ENCODE peak calls at places on chromosomes 5 and 9, in six cellular contexts. X is HepG2, L is H1, Z is GM12878, F is SK-N-SH, A is K562. Q is an unnamed sample.

GRCh38 chr9:99437145-99437544 is 215.1 kb downstream of the SEC61B start:
- DNase-seq in X (no peak), Z (no peak), L (no peak), A (no peak), F (no peak), Q (no peak)

GRCh38 chr9:132828201-132828770 is 49.8 kb downstream of the AK8 start:
- DNase-seq in L (no peak), X (no peak), F (no peak), Z (no peak), A (no peak), Q (no peak)

GRCh38 chr9:93048706-93049448 is 9.6 kb upstream of the SUSD3 start:
- DNase-seq in Z (no peak), X (no peak), L (no peak), A (no peak), F (no peak), Q (no peak)

GRCh38 chr9:97855486-97855875 is 2.5 kb downstream of the FOXE1 start:
- DNase-seq in Z (no peak), L (no peak), X (no peak), F (no peak), A (no peak), Q (no peak)

GRCh38 chr5:127588368-127588767 is 60.5 kb upstream of the CTXN3 start:
- DNase-seq in Z (no peak), L (no peak), X (no peak), F (no peak), A (no peak), Q (no peak)

GRCh38 chr5:103450333-103451061 is 112.1 kb downstream of the NUDT12 start:
- DNase-seq in A (no peak), Z (no peak), F (no peak), L (no peak), X (no peak), Q (no peak)

GRCh38 chr5:127254729-127255284 is 35.8 kb upstream of the MEGF10 start:
- DNase-seq in X (no peak), F (no peak), L (no peak), A (no peak), Z (no peak), Q (no peak)

GRCh38 chr5:84696651-84697050 is 312.0 kb upstream of the EDIL3 start:
- DNase-seq in F (no peak), X (no peak), L (no peak), A (no peak), Z (no peak), Q (no peak)

GRCh38 chr5:72651779-72652178 is 144.6 kb upstream of the ZNF366 start:
- DNase-seq in A (no peak), Z (no peak), X (no peak), L (no peak), F (no peak), Q (no peak)

GRCh38 chr5:6570530-6570929 is 62.3 kb downstream of the NSUN2 start:
- DNase-seq in F (no peak), Z (no peak), L (no peak), X (no peak), A (no peak), Q (no peak)

GRCh38 chr5:67211926-67212325 is 15.3 kb upstream of the CD180 start:
- DNase-seq in F (no peak), Z (no peak), A (no peak), L (no peak), X (no peak), Q (no peak)

GRCh38 chr9:2241461-2241874 is 226.3 kb downstream of the SMARCA2 start:
- DNase-seq in X (no peak), Z (no peak), A (peak), L (peak), F (peak), Q (no peak)

GRCh38 chr9:95091574-95091970 is 225.9 kb downstream of the FANCC start:
- DNase-seq in F (no peak), Z (no peak), L (no peak), A (no peak), X (no peak), Q (no peak)

GRCh38 chr5:142938201-142938600 is 168.0 kb downstream of the ARHGAP26 start:
- DNase-seq in X (no peak), Z (no peak), F (no peak), L (no peak), A (no peak), Q (no peak)

GRCh38 chr9:34454571-34455065 is 3.8 kb downstream of the FAM219A start:
- DNase-seq in Z (no peak), L (no peak), A (peak), X (no peak), F (peak), Q (no peak)

GRCh38 chr5:124659798-124660197 is 86.6 kb downstream of the ZNF608 start:
- DNase-seq in F (no peak), L (no peak), A (no peak), X (no peak), Z (no peak), Q (no peak)

GRCh38 chr5:75685141-75685540 is 32.1 kb downstream of the POC5 start:
- DNase-seq in A (no peak), Z (no peak), F (no peak), L (no peak), X (no peak), Q (no peak)

GRCh38 chr9:33198163-33198562 is 31.0 kb upstream of the B4GALT1 start:
- DNase-seq in L (no peak), X (no peak), F (no peak), Z (no peak), A (no peak), Q (no peak)

GRCh38 chr5:154390746-154391359 is 54.9 kb upstream of the SAP30L start:
- DNase-seq in A (no peak), F (no peak), Z (no peak), X (no peak), L (no peak), Q (no peak)

GRCh38 chr5:71924980-71925379 is 182.3 kb upstream of the MAP1B start:
- DNase-seq in F (no peak), L (no peak), Z (no peak), X (no peak), A (no peak), Q (no peak)

GRCh38 chr9:76313771-76314170 is 80.5 kb downstream of the RFK start:
- DNase-seq in Z (no peak), A (no peak), L (no peak), X (no peak), F (no peak), Q (no peak)

GRCh38 chr9:121393318-121393717 is 23.3 kb upstream of the STOM start:
- DNase-seq in F (no peak), Z (no peak), X (no peak), L (no peak), A (no peak), Q (no peak)

GRCh38 chr9:16794871-16795639 is 75.4 kb downstream of the BNC2 start:
- DNase-seq in A (no peak), X (no peak), F (no peak), L (no peak), Z (no peak), Q (no peak)

GRCh38 chr5:69136296-69136695 is 30.7 kb upstream of the CCNB1 start:
- DNase-seq in Z (peak), X (no peak), A (no peak), F (no peak), L (no peak), Q (no peak)

GRCh38 chr5:128274441-128274840 is 190.9 kb downstream of the SLC12A2 start:
- DNase-seq in L (no peak), F (no peak), X (no peak), A (no peak), Z (no peak), Q (no peak)

GRCh38 chr5:74576941-74577456 is 63.5 kb downstream of the ENC1 start:
- DNase-seq in A (no peak), F (no peak), Z (peak), X (no peak), L (no peak), Q (no peak)

GRCh38 chr5:141208478-141208877 is at the start of gene PCDHB12:
- DNase-seq in A (no peak), X (peak), F (peak), L (no peak), Z (no peak), Q (no peak)

GRCh38 chr5:6540111-6540830 is 91.6 kb downstream of the UBE2QL1 start:
- DNase-seq in X (no peak), Z (no peak), A (no peak), L (no peak), F (no peak), Q (no peak)

GRCh38 chr5:1291611-1292080 is 3.2 kb downstream of the TERT start:
- DNase-seq in Z (no peak), L (peak), F (no peak), X (no peak), A (no peak), Q (no peak)

GRCh38 chr9:135165756-135166519 is 78.5 kb downstream of the OLFM1 start:
- DNase-seq in X (no peak), F (no peak), A (no peak), Z (no peak), L (no peak), Q (no peak)

GRCh38 chr9:76023715-76024195 is 133.3 kb downstream of the PCSK5 start:
- DNase-seq in X (peak), L (no peak), F (no peak), Z (no peak), A (no peak), Q (no peak)

GRCh38 chr5:179816401-179817070 is 4.2 kb upstream of the SQSTM1 start:
- DNase-seq in L (no peak), F (no peak), Z (no peak), A (no peak), X (no peak), Q (no peak)

GRCh38 chr5:113606298-113607134 is 93.0 kb downstream of the YTHDC2 start:
- DNase-seq in L (peak), F (peak), A (peak), X (peak), Z (peak), Q (no peak)

GRCh38 chr9:13587581-13587980 is 308.1 kb upstream of the MPDZ start:
- DNase-seq in F (no peak), X (no peak), A (no peak), Z (no peak), L (no peak), Q (no peak)

GRCh38 chr9:136946893-136947891 is 2.1 kb downstream of the C8G start:
- DNase-seq in A (no peak), F (no peak), X (no peak), L (no peak), Z (no peak), Q (no peak)

DNA sequence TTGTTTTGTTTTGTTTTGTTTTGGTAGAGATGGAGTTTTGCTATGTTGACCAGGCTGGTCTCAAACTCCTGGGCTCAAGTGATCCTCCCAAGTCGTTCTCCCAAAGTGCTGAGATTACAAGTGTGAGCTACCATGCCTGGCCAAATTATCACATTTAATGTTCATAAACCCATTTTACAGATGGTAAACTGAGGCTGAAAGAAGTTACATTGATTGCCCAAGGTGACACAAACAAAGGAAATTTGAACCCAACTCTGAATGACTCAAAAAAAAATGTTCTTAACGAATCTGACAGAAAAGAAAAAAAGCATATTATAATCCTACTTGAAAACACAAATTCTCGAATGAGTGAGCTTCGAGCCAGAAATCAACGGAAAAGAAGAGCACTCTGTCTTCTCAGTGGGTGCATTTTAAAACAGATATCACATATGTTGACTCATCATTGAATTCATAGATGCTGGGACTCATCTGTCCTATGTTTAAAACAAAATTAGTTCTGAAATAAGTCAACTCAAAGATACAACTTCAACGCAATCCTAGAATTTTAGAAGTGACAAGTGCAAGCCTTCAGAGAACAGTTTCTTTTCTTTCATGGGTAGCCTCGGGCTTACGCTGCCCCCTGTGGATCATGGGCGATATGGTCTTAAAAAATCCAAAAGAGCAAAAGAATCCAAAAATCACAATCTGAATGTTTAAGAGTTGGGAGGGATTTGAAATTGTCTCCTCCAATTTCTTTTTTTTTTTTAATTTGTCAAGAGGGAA is 28.4 kb downstream of the TIMD4 start:
- DNase-seq in Z (no peak), A (peak), X (peak), L (peak), F (peak), Q (no peak)
- TF ChIP-seq GABPA in Z (no peak), A (no peak), X (no peak), L (no peak), F (no peak), Q (no peak)

GRCh38 chr5:163463063-163463435 is 2.6 kb downstream of the HMMR start:
- DNase-seq in F (no peak), Z (no peak), A (no peak), L (no peak), X (no peak), Q (no peak)
- H3K4me3 ChIP-seq in F (no peak), Z (peak), A (peak), L (no peak), X (no peak), Q (no peak)

DNA sequence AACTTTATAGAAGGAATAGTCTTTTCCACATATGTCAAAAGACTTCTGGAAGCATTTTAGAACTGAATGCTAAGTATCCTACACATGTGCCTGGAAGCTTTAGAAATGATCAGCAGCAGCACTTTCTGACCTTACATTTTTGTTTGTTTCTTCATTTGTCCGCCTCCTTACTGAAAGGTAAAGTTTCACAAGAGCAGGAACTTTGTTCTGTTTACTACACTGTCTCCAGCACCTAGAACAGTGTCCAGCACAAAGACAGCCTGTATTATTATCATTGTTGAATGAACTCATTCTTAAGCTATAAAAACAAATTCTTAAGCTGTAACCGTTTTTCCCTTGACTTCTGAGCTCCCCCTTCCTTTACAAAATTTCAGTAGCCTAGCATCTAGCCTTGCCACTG is 14.8 kb downstream of the PIP5K1B start:
- DNase-seq in Z (no peak), F (no peak), X (peak), L (no peak), A (no peak), Q (no peak)
- TF ChIP-seq GABPA in Z (no peak), F (no peak), X (no peak), L (no peak), A (no peak), Q (no peak)

GRCh38 chr5:93296338-93296737 is 284.7 kb downstream of the NR2F1-AS1 start:
- DNase-seq in L (no peak), X (no peak), F (no peak), Z (no peak), A (no peak), Q (no peak)

GRCh38 chr5:93300945-93301344 is 280.1 kb downstream of the NR2F1-AS1 start:
- DNase-seq in F (no peak), Z (no peak), L (no peak), A (no peak), X (no peak), Q (no peak)

GRCh38 chr5:93300309-93300923 is 280.6 kb downstream of the NR2F1-AS1 start:
- DNase-seq in L (no peak), X (no peak), F (no peak), A (no peak), Z (no peak), Q (no peak)

GRCh38 chr5:93302711-93303110 is 278.3 kb downstream of the NR2F1-AS1 start:
- DNase-seq in X (no peak), Z (no peak), A (no peak), F (no peak), L (no peak), Q (no peak)

DNA sequence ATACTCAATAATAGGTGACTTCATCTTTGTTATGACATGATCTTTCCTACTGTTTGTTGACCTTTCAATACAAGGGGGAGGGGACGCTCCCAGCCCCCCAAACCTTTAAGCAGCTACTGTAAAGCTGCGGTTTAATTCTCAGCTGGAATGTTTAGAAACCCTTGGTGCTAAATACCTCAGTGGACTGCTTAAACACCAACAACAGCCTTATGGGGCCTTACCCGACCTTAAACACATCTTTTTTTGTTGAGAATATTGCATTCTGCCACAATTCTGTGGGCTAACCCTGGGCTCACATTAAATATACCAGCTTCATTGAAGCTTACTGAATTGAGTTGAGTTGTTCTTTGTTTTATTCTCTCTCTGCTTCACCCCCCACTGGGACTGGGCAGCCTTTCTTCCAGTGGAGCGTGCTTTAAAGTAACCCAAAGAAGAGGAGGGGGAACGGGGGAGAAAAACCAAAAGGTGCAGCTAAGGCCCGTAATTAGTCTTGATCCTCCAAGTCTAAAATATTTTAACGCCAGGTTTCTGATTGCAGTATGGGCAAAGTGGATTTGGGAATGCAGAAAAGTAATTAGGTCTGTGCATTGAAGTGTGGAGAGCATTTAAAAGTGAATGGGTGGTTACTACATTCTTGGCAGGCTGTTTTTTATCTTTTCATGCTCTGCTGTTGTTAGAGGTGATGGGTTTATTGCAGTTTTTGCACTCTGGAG is 281.3 kb downstream of the NR2F1-AS1 start:
- DNase-seq in Z (no peak), F (no peak), L (peak), A (no peak), X (no peak), Q (no peak)
- H3K4me3 ChIP-seq in Z (no peak), F (no peak), L (no peak), A (no peak), X (no peak), Q (no peak)

DNA sequence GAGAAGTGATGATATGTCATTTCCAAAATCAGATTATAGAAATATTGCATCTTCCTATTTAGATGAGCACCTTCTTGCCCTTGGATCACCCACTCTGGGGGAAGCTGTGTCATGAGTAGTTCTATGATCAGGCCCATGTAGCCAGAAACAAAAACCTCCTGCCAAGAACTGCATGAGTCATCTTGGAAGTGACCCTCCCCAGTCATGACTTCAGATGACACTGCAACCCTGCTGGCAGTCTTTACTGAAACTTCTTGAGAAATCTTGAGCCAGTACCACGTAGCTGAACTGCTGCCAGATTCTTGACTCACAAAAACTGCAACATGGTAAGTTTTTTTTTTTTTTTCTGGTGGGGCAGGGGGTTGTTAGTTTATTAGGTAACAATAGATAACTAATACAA is 439.6 kb upstream of the PTGER4 start:
- DNase-seq in Z (no peak), X (no peak), F (no peak), L (no peak), A (no peak), Q (no peak)
- TF ChIP-seq GABPA in Z (no peak), X (no peak), F (no peak), L (no peak), A (no peak), Q (no peak)

DNA sequence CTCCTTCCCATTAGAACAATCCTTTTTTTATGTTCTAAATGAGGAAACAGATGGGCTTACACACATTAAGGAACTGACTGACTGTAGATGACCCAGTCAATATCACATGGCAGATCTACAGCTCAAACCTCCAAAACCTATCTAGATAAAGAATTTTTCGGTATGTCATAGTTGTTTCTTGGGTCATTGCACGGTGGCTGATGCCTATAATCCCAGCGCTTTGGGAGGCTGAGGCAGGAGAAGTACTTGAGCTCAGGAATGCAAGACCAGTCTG is 7.1 kb downstream of the CSNK1A1 start:
- DNase-seq in A (no peak), Z (no peak), X (no peak), F (no peak), L (no peak), Q (peak)
- H3K4me3 ChIP-seq in A (no peak), Z (no peak), X (no peak), F (no peak), L (no peak), Q (no peak)

GRCh38 chr5:139138790-139139189 is 59.4 kb downstream of the SIL1 start:
- DNase-seq in Z (no peak), X (peak), L (no peak), A (no peak), F (no peak), Q (no peak)
- TF ChIP-seq GABPA in Z (no peak), X (no peak), L (no peak), A (no peak), F (no peak), Q (no peak)

DNA sequence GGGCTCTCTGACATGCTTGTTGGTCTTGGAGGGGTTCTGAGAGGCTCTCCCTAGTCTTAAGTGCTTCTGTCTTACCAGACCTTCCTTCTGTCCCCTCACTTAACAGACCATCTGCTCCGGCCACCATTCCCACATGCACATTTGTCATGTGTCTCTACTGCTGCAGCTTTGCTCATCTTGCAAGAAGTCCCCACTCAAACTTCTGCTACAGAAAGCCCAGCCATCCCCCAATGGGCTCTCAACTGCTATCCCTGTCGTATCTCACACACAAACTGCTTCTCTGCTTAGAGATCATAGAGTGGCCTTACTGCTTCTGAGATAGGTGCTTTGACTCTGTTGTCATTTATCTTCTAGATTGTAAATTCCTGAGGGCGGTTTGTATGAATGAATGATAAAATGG is 69.4 kb downstream of the NUP214 start:
- DNase-seq in L (no peak), X (no peak), Z (no peak), A (peak), F (no peak), Q (no peak)
- H3K4me3 ChIP-seq in L (no peak), X (no peak), Z (no peak), A (no peak), F (no peak), Q (no peak)

GRCh38 chr9:90958328-90958727 is 156.7 kb downstream of the SYK start:
- DNase-seq in L (no peak), A (no peak), X (no peak), Z (no peak), F (no peak), Q (no peak)

GRCh38 chr9:90961375-90961774 is 159.8 kb downstream of the SYK start:
- DNase-seq in F (no peak), Z (no peak), X (no peak), A (no peak), L (no peak), Q (no peak)

GRCh38 chr9:90965141-90965910 is 163.7 kb downstream of the SYK start:
- DNase-seq in A (no peak), L (no peak), F (no peak), Z (no peak), X (no peak), Q (no peak)

GRCh38 chr9:90964101-90965020 is 162.7 kb downstream of the SYK start:
- DNase-seq in Z (no peak), F (peak), A (no peak), L (peak), X (peak), Q (no peak)

GRCh38 chr9:90960941-90961340 is 159.3 kb downstream of the SYK start:
- DNase-seq in F (no peak), L (no peak), Z (no peak), X (no peak), A (no peak), Q (no peak)
- TF ChIP-seq GABPA in F (no peak), L (no peak), Z (no peak), X (no peak), A (no peak), Q (no peak)

Q was measured in HL-60.